ENCODE peak calls at places on chromosomes 5 and 9, in eight cellular contexts. One of them, this sample, is unnamed.

GRCh38 chr5:179285236-179285635 is 60.0 kb downstream of the ADAMTS2 start:
- DNase-seq in transverse colon: no peak
- DNase-seq in stomach: no peak
- DNase-seq in esophagus squamous epithelium: no peak
- DNase-seq in IMR-90: no peak
- DNase-seq in ovary: peak
- DNase-seq in K562: no peak
- DNase-seq in A549: no peak
- DNase-seq in this sample: peak

GRCh38 chr5:150053231-150053626 is 33.1 kb downstream of the CSF1R start:
- DNase-seq in transverse colon: no peak
- DNase-seq in IMR-90: peak
- DNase-seq in K562: peak
- DNase-seq in stomach: no peak
- DNase-seq in A549: peak
- DNase-seq in ovary: no peak
- DNase-seq in esophagus squamous epithelium: no peak
- DNase-seq in this sample: no peak

GRCh38 chr5:93909356-93909755 is 168.0 kb upstream of the POU5F2 start:
- DNase-seq in esophagus squamous epithelium: no peak
- DNase-seq in stomach: no peak
- DNase-seq in IMR-90: no peak
- DNase-seq in K562: no peak
- DNase-seq in ovary: no peak
- DNase-seq in A549: peak
- DNase-seq in transverse colon: no peak
- DNase-seq in this sample: no peak

GRCh38 chr9:123399803-123400378 is 43.9 kb downstream of the CRB2 start:
- DNase-seq in transverse colon: peak
- DNase-seq in ovary: no peak
- DNase-seq in stomach: no peak
- DNase-seq in K562: peak
- DNase-seq in esophagus squamous epithelium: no peak
- DNase-seq in IMR-90: no peak
- DNase-seq in A549: peak
- DNase-seq in this sample: no peak

GRCh38 chr5:149271195-149271716 is 403 bp upstream of the AFAP1L1 start:
- DNase-seq in IMR-90: no peak
- DNase-seq in stomach: no peak
- DNase-seq in ovary: no peak
- DNase-seq in K562: no peak
- DNase-seq in A549: peak
- DNase-seq in transverse colon: no peak
- DNase-seq in esophagus squamous epithelium: no peak
- DNase-seq in this sample: peak

GRCh38 chr5:85109616-85110015 is 724.9 kb upstream of the EDIL3 start:
- DNase-seq in IMR-90: peak
- DNase-seq in esophagus squamous epithelium: no peak
- DNase-seq in A549: no peak
- DNase-seq in stomach: no peak
- DNase-seq in K562: no peak
- DNase-seq in transverse colon: no peak
- DNase-seq in ovary: no peak
- DNase-seq in this sample: no peak

GRCh38 chr5:56278267-56278826 is 45.2 kb upstream of the ANKRD55 start:
- DNase-seq in ovary: no peak
- DNase-seq in stomach: no peak
- DNase-seq in esophagus squamous epithelium: no peak
- DNase-seq in transverse colon: no peak
- DNase-seq in IMR-90: peak
- DNase-seq in K562: no peak
- DNase-seq in A549: no peak
- DNase-seq in this sample: no peak

GRCh38 chr9:89899476-89900047 is 294.8 kb downstream of the GADD45G start:
- DNase-seq in K562: no peak
- DNase-seq in A549: no peak
- DNase-seq in stomach: no peak
- DNase-seq in esophagus squamous epithelium: no peak
- DNase-seq in ovary: no peak
- DNase-seq in transverse colon: no peak
- DNase-seq in IMR-90: no peak
- DNase-seq in this sample: no peak

GRCh38 chr9:89603629-89604462 is 966 bp upstream of the GADD45G start:
- DNase-seq in transverse colon: peak
- DNase-seq in A549: peak
- DNase-seq in stomach: peak
- DNase-seq in ovary: peak
- DNase-seq in IMR-90: peak
- DNase-seq in esophagus squamous epithelium: no peak
- DNase-seq in K562: peak
- DNase-seq in this sample: peak

GRCh38 chr5:119360905-119361605 is 5.2 kb downstream of the TNFAIP8 start:
- DNase-seq in K562: no peak
- DNase-seq in A549: no peak
- DNase-seq in transverse colon: no peak
- DNase-seq in IMR-90: peak
- DNase-seq in ovary: no peak
- DNase-seq in esophagus squamous epithelium: no peak
- DNase-seq in stomach: no peak
- DNase-seq in this sample: no peak

GRCh38 chr9:95268681-95269080 is 48.8 kb downstream of the FANCC start:
- DNase-seq in A549: peak
- DNase-seq in IMR-90: peak
- DNase-seq in esophagus squamous epithelium: no peak
- DNase-seq in K562: peak
- DNase-seq in stomach: no peak
- DNase-seq in transverse colon: no peak
- DNase-seq in ovary: no peak
- DNase-seq in this sample: peak

GRCh38 chr5:125375143-125375542 is 628.7 kb upstream of the ZNF608 start:
- DNase-seq in esophagus squamous epithelium: no peak
- DNase-seq in ovary: no peak
- DNase-seq in stomach: no peak
- DNase-seq in A549: no peak
- DNase-seq in transverse colon: no peak
- DNase-seq in K562: no peak
- DNase-seq in IMR-90: no peak
- DNase-seq in this sample: no peak

GRCh38 chr9:113376634-113377531 is at the start of gene HDHD3:
- DNase-seq in IMR-90: peak
- DNase-seq in ovary: peak
- DNase-seq in esophagus squamous epithelium: peak
- DNase-seq in transverse colon: peak
- DNase-seq in stomach: peak
- DNase-seq in A549: peak
- DNase-seq in K562: peak
- DNase-seq in this sample: peak

GRCh38 chr9:133125706-133126696 is 5.0 kb upstream of the RALGDS start:
- DNase-seq in A549: no peak
- DNase-seq in transverse colon: peak
- DNase-seq in stomach: no peak
- DNase-seq in IMR-90: peak
- DNase-seq in esophagus squamous epithelium: no peak
- DNase-seq in K562: no peak
- DNase-seq in ovary: peak
- DNase-seq in this sample: peak

GRCh38 chr9:133126697-133127339 is 5.8 kb upstream of the RALGDS start:
- DNase-seq in transverse colon: peak
- DNase-seq in K562: no peak
- DNase-seq in ovary: peak
- DNase-seq in esophagus squamous epithelium: no peak
- DNase-seq in stomach: no peak
- DNase-seq in IMR-90: no peak
- DNase-seq in A549: no peak
- DNase-seq in this sample: no peak

GRCh38 chr9:133128152-133128551 is 7.1 kb upstream of the RALGDS start:
- DNase-seq in K562: no peak
- DNase-seq in ovary: no peak
- DNase-seq in esophagus squamous epithelium: no peak
- DNase-seq in transverse colon: no peak
- DNase-seq in A549: no peak
- DNase-seq in stomach: no peak
- DNase-seq in IMR-90: no peak
- DNase-seq in this sample: no peak

GRCh38 chr9:133129001-133129799 is 8.2 kb upstream of the RALGDS start:
- DNase-seq in esophagus squamous epithelium: no peak
- DNase-seq in stomach: no peak
- DNase-seq in transverse colon: peak
- DNase-seq in A549: no peak
- DNase-seq in ovary: no peak
- DNase-seq in K562: no peak
- DNase-seq in IMR-90: no peak
- DNase-seq in this sample: no peak

GRCh38 chr9:133127340-133127981 is 6.4 kb upstream of the RALGDS start:
- DNase-seq in stomach: peak
- DNase-seq in K562: no peak
- DNase-seq in transverse colon: peak
- DNase-seq in ovary: no peak
- DNase-seq in esophagus squamous epithelium: no peak
- DNase-seq in IMR-90: no peak
- DNase-seq in A549: no peak
- DNase-seq in this sample: peak
- TF ChIP-seq POLR2A in stomach: no peak
- TF ChIP-seq POLR2A in K562: no peak
- TF ChIP-seq POLR2A in transverse colon: no peak
- TF ChIP-seq POLR2A in ovary: no peak
- TF ChIP-seq POLR2A in esophagus squamous epithelium: no peak
- TF ChIP-seq POLR2A in IMR-90: no peak
- TF ChIP-seq POLR2A in A549: no peak
- TF ChIP-seq POLR2A in this sample: no peak

DNA sequence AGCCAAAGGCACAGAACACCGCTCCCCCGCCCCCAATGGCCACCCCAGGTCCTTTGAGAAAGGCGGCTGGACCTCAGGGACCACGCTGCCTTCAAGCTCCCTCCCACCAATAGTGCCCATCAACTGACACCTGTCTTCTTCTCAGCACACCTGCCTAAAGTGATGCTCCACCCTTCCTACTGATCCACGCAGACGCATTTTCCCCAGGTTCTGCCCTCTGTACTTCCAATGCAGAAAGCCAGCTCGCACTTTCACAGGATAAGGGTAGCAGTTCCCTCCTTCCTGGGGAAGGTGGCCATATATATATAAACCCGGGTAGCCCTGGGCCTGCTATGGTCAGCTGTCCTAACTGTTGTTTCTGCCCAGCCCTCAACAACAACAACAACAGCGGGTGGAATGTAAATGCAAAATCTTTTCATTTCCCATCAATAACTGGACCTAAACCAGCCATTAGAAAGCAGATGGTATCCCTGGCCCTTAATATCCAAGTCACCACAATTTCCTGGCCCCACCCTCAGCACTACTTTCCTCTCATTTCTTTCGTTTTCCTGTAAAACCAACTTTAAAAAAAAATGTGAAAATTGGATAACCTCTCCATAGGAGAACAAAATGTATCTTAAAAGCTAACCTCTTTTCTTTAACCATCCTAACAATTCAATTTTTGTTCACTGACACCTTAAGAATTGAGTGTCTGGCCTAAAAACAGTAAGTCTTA is 1.7 kb downstream of the GOLM1 start:
- DNase-seq in A549: no peak
- DNase-seq in ovary: no peak
- DNase-seq in transverse colon: peak
- DNase-seq in esophagus squamous epithelium: no peak
- DNase-seq in stomach: no peak
- DNase-seq in K562: no peak
- DNase-seq in IMR-90: no peak
- DNase-seq in this sample: no peak
- TF ChIP-seq CTCF in A549: no peak
- TF ChIP-seq CTCF in ovary: no peak
- TF ChIP-seq CTCF in transverse colon: no peak
- TF ChIP-seq CTCF in esophagus squamous epithelium: no peak
- TF ChIP-seq CTCF in stomach: no peak
- TF ChIP-seq CTCF in K562: no peak
- TF ChIP-seq CTCF in IMR-90: no peak
- TF ChIP-seq CTCF in this sample: no peak

GRCh38 chr5:61357745-61358144 is 25.7 kb downstream of the ZSWIM6 start:
- DNase-seq in ovary: no peak
- DNase-seq in esophagus squamous epithelium: no peak
- DNase-seq in K562: peak
- DNase-seq in stomach: no peak
- DNase-seq in transverse colon: no peak
- DNase-seq in A549: peak
- DNase-seq in IMR-90: no peak
- DNase-seq in this sample: no peak

GRCh38 chr5:61352612-61353156 is 20.6 kb downstream of the ZSWIM6 start:
- DNase-seq in transverse colon: no peak
- DNase-seq in stomach: no peak
- DNase-seq in esophagus squamous epithelium: no peak
- DNase-seq in ovary: no peak
- DNase-seq in K562: no peak
- DNase-seq in IMR-90: no peak
- DNase-seq in A549: no peak
- DNase-seq in this sample: no peak

GRCh38 chr5:61353293-61353692 is 21.2 kb downstream of the ZSWIM6 start:
- DNase-seq in transverse colon: no peak
- DNase-seq in IMR-90: no peak
- DNase-seq in A549: no peak
- DNase-seq in ovary: no peak
- DNase-seq in stomach: no peak
- DNase-seq in K562: no peak
- DNase-seq in esophagus squamous epithelium: no peak
- DNase-seq in this sample: no peak

GRCh38 chr5:61351733-61352132 is 19.7 kb downstream of the ZSWIM6 start:
- DNase-seq in stomach: no peak
- DNase-seq in esophagus squamous epithelium: no peak
- DNase-seq in ovary: no peak
- DNase-seq in transverse colon: no peak
- DNase-seq in A549: no peak
- DNase-seq in K562: no peak
- DNase-seq in IMR-90: no peak
- DNase-seq in this sample: no peak

GRCh38 chr5:61354199-61354598 is 22.1 kb downstream of the ZSWIM6 start:
- DNase-seq in ovary: no peak
- DNase-seq in IMR-90: no peak
- DNase-seq in A549: no peak
- DNase-seq in esophagus squamous epithelium: no peak
- DNase-seq in stomach: no peak
- DNase-seq in K562: no peak
- DNase-seq in transverse colon: no peak
- DNase-seq in this sample: no peak
- TF ChIP-seq POLR2A in ovary: no peak
- TF ChIP-seq POLR2A in IMR-90: no peak
- TF ChIP-seq POLR2A in A549: no peak
- TF ChIP-seq POLR2A in esophagus squamous epithelium: no peak
- TF ChIP-seq POLR2A in stomach: no peak
- TF ChIP-seq POLR2A in K562: no peak
- TF ChIP-seq POLR2A in transverse colon: no peak
- TF ChIP-seq POLR2A in this sample: no peak

DNA sequence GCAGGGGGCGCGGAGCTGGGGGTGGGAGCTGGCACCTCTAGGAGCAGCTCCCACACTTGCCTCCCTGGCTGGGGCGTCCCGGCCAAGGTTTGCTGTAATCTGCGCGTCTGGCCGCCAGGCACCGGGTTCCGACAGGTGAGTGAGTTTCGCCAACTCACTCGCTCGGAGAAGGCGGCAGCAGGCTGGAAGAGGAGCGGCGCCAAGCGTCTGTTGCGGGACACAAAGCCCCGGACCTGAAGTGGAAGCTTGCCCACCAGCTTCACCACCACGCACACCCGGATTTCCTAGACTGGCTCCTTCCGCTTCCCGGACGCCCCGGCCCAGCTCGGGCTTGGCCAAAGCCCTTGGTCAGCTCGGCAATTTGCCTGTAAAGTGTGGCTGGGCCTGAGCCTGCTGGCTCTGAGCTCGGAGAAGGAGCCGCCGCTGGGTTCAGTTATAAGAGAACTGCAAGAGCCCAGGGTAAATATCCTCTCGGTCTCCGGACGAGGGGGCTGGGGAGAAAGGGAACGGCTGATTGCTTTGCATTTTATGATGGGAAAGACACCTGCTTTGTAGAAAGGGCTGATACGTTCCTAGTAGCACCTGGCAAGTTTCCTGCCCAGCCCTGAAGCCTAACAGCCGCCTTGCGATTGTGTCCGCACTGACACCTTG is 461 bp upstream of the GNA14 start:
- DNase-seq in A549: no peak
- DNase-seq in K562: no peak
- DNase-seq in stomach: peak
- DNase-seq in ovary: peak
- DNase-seq in IMR-90: no peak
- DNase-seq in transverse colon: peak
- DNase-seq in esophagus squamous epithelium: no peak
- DNase-seq in this sample: peak
- TF ChIP-seq CTCF in A549: no peak
- TF ChIP-seq CTCF in K562: no peak
- TF ChIP-seq CTCF in stomach: no peak
- TF ChIP-seq CTCF in ovary: no peak
- TF ChIP-seq CTCF in IMR-90: no peak
- TF ChIP-seq CTCF in transverse colon: no peak
- TF ChIP-seq CTCF in esophagus squamous epithelium: no peak
- TF ChIP-seq CTCF in this sample: no peak

This sample was measured in right lobe of liver.